ENCODE peak calls at places on chromosome 1, in four cellular contexts. F, C, B and U are unnamed samples.

GRCh38 chr1:161781995-161782394 is 15.9 kb downstream of the ATF6 start:
- DNase-seq in F (no peak), C (no peak), B (no peak), U (no peak)

GRCh38 chr1:61392417-61393242 is 310.3 kb downstream of the NFIA start:
- DNase-seq in F (no peak), C (no peak), B (no peak), U (no peak)

GRCh38 chr1:205376739-205377138 is 20.0 kb upstream of the KLHDC8A start:
- DNase-seq in F (no peak), C (no peak), B (no peak), U (no peak)

GRCh38 chr1:17819129-17819802 is 64.1 kb downstream of the ACTL8 start:
- DNase-seq in F (no peak), C (peak; percentile 68), B (no peak), U (no peak)

GRCh38 chr1:39026051-39026946 is at the start of gene NDUFS5:
- DNase-seq in F (peak; percentile 63), C (peak; percentile 93), B (peak; percentile 90), U (peak; percentile 74)

GRCh38 chr1:67599085-67599484 is 85.9 kb upstream of the GADD45A start:
- DNase-seq in F (no peak), C (no peak), B (no peak), U (no peak)

GRCh38 chr1:25204797-25205441 is 27.4 kb downstream of the SYF2 start:
- DNase-seq in F (no peak), C (no peak), B (no peak), U (no peak)

GRCh38 chr1:87318806-87319205 is 9.9 kb upstream of the LMO4 start:
- DNase-seq in F (no peak), C (no peak), B (no peak), U (no peak)

GRCh38 chr1:161941726-161942125 is 81.9 kb downstream of the OLFML2B start:
- DNase-seq in F (no peak), C (no peak), B (no peak), U (no peak)

GRCh38 chr1:25580933-25581332 is 35.7 kb upstream of the MAN1C1 start:
- DNase-seq in F (no peak), C (no peak), B (no peak), U (no peak)

GRCh38 chr1:110555807-110556470 is 37.0 kb upstream of the KCNA10 start:
- DNase-seq in F (no peak), C (peak; percentile 82), B (no peak), U (no peak)

GRCh38 chr1:35452086-35452485 is 105.1 kb downstream of the KIAA0319L start:
- DNase-seq in F (no peak), C (no peak), B (no peak), U (no peak)
- TF ChIP-seq CTCF in F (no peak), C (peak; percentile 11), B (no peak), U (no peak)

GRCh38 chr1:1760715-1761114 is 17.6 kb downstream of the NADK start:
- DNase-seq in F (no peak), C (no peak), B (no peak), U (no peak)
- TF ChIP-seq CTCF in F (no peak), C (no peak), B (no peak), U (no peak)

GRCh38 chr1:173191011-173191410 is 16.1 kb downstream of the TNFSF4 start:
- DNase-seq in F (no peak), C (no peak), B (no peak), U (no peak)

GRCh38 chr1:173190101-173190895 is 16.8 kb downstream of the TNFSF4 start:
- DNase-seq in F (no peak), C (peak; percentile 72), B (no peak), U (no peak)

GRCh38 chr1:173193639-173194038 is 13.5 kb downstream of the TNFSF4 start:
- DNase-seq in F (no peak), C (no peak), B (no peak), U (no peak)

DNA sequence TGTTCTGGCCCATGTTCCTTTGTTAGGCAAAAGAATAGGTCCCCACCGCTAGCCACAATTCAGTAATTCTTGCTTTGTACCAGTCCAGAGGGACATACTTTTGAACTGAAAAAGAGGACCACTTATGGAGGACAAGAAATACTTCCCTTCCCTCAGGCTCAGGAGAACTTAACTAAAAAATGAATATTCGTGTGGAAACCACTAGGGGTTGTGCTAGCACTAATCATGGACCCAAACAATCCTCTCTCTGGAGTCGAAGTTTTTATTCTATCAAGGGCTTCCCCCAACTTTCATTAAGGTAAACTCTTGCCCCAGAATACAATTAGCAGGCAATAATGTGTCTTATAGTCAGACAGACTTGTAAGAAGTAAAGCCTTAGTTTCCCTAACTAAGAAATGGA is 19.3 kb downstream of the TNFSF4 start:
- DNase-seq in F (no peak), C (no peak), B (no peak), U (no peak)
- TF ChIP-seq CTCF in F (no peak), C (no peak), B (no peak), U (no peak)

GRCh38 chr1:150574260-150575071 is 4.9 kb downstream of the MCL1 start:
- DNase-seq in F (no peak), C (no peak), B (no peak), U (no peak)

GRCh38 chr1:150575518-150576366 is 3.7 kb downstream of the MCL1 start:
- DNase-seq in F (no peak), C (no peak), B (no peak), U (no peak)

GRCh38 chr1:150576367-150576711 is 3.1 kb downstream of the MCL1 start:
- DNase-seq in F (no peak), C (no peak), B (no peak), U (no peak)

GRCh38 chr1:150575072-150575489 is 4.3 kb downstream of the MCL1 start:
- DNase-seq in F (no peak), C (no peak), B (no peak), U (no peak)

GRCh38 chr1:150572918-150573647 is 6.3 kb downstream of the MCL1 start:
- DNase-seq in F (no peak), C (no peak), B (no peak), U (no peak)
- TF ChIP-seq CTCF in F (no peak), C (no peak), B (no peak), U (no peak)

DNA sequence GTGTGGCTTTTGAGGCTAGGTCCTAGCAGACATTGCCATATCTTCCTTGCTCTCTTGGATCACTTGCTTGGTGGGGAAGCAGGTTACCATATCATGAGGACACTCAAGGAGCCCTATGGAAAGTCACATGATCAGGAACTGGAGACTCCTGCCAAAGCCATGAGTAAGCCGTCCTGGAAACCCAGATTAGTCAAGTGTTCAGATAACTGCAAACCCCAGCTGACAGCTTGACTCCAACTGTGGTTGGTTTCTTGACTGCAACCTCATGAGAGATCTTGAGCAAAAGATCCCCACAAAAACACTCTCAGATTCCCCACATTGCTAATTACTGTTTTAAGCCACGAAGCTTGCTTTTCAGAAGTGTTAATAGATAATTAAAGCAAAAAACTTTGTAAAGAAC is 58.6 kb downstream of the CACNA1E start:
- DNase-seq in F (no peak), C (no peak), B (no peak), U (no peak)
- TF ChIP-seq CTCF in F (no peak), C (no peak), B (no peak), U (no peak)

GRCh38 chr1:154999651-155000474 is 2.7 kb upstream of the ZBTB7B start:
- DNase-seq in F (peak; percentile 41), C (no peak), B (no peak), U (no peak)
- TF ChIP-seq CTCF in F (no peak), C (no peak), B (no peak), U (no peak)